ENCODE peak calls at places on chromosomes 13 and 19, in six cellular contexts. B is CD8-positive, alpha-beta T cell; Q is stimulated activated CD8-positive, alpha-beta memory T cell treated with anti-CD3 and anti-CD28 coated beads, Interleukin-4, amount 100 ng/mL, for 1 hour; H is NT2/D1; M is fibroblast of mammary gland; X is NCI-H1105. T is an unnamed sample.
A peak's percentile ranks its signal among the peaks of the same experiment; 100 is the strongest.

GRCh38 chr19:2132731-2133490 is 18.5 kb downstream of the AP3D1 start:
- DNase-seq in B (no peak), Q (no peak), H (no peak), M (no peak), X (no peak), T (no peak)

GRCh38 chr19:3852177-3852511 is 16.7 kb downstream of the ZFR2 start:
- DNase-seq in B (no peak), Q (no peak), H (no peak), M (no peak), X (no peak), T (no peak)

GRCh38 chr13:25167775-25168174 is 4.3 kb downstream of the AMER2 start:
- DNase-seq in B (no peak), Q (no peak), H (no peak), M (no peak), X (no peak), T (no peak)

GRCh38 chr13:110412132-110412912 is 105.2 kb downstream of the COL4A2 start:
- DNase-seq in B (no peak), Q (no peak), H (peak; percentile 73), M (peak; percentile 100), X (peak; percentile 66), T (peak; percentile 58)

GRCh38 chr13:34719060-34719875 is 222.8 kb upstream of the NBEA start:
- DNase-seq in B (no peak), Q (no peak), H (no peak), M (no peak), X (no peak), T (no peak)

GRCh38 chr19:55101261-55101660 is 16.2 kb downstream of the PPP1R12C start:
- DNase-seq in B (no peak), Q (no peak), H (no peak), M (no peak), X (no peak), T (no peak)

GRCh38 chr13:94595006-94595942 is 678 bp downstream of the TGDS start:
- DNase-seq in B (peak; percentile 36), Q (no peak), H (no peak), M (peak; percentile 26), X (no peak), T (peak; percentile 26)

GRCh38 chr13:113814435-113814821 is 49.4 kb downstream of the GAS6 start:
- DNase-seq in B (no peak), Q (no peak), H (no peak), M (no peak), X (no peak), T (no peak)

GRCh38 chr13:111258637-111259036 is 61.8 kb upstream of the TEX29 start:
- DNase-seq in B (no peak), Q (no peak), H (no peak), M (no peak), X (no peak), T (no peak)

GRCh38 chr19:30178721-30179402 is 193.3 kb upstream of the ZNF536 start:
- DNase-seq in B (no peak), Q (no peak), H (peak; percentile 22), M (no peak), X (no peak), T (no peak)

GRCh38 chr13:29294869-29295268 is 300.6 kb downstream of the SLC7A1 start:
- DNase-seq in B (no peak), Q (no peak), H (no peak), M (peak; percentile 1), X (no peak), T (no peak)

GRCh38 chr13:65926750-65927171 is 1303.4 kb downstream of the PCDH9 start:
- DNase-seq in B (no peak), Q (no peak), H (peak; percentile 1), M (no peak), X (no peak), T (peak; percentile 5)

GRCh38 chr13:39538826-39539555 is 64.0 kb downstream of the LHFPL6 start:
- DNase-seq in B (no peak), Q (no peak), H (no peak), M (peak; percentile 66), X (no peak), T (no peak)

GRCh38 chr19:19548915-19549537 is 11.0 kb downstream of the CILP2 start:
- DNase-seq in B (no peak), Q (no peak), H (no peak), M (peak; percentile 34), X (no peak), T (no peak)

GRCh38 chr19:5644051-5644450 is 21.2 kb downstream of the SAFB start:
- DNase-seq in B (no peak), Q (no peak), H (no peak), M (peak; percentile 36), X (no peak), T (no peak)

GRCh38 chr13:23724196-23724970 is 154.2 kb downstream of the TNFRSF19 start:
- DNase-seq in B (no peak), Q (no peak), H (no peak), M (peak; percentile 74), X (no peak), T (no peak)

T was measured in B cell.